ENCODE peak calls at places on chromosomes 4 and X, in four cellular contexts. Q, B, G and P are unnamed samples.

GRCh38 chr4:165343353-165344191 is 16.1 kb downstream of the MSMO1 start:
- DNase-seq in Q (peak; percentile 21), B (no peak), G (no peak), P (no peak)

GRCh38 chr4:151107063-151107462 is 7.6 kb downstream of the RPS3A start:
- DNase-seq in B (no peak), G (no peak), Q (no peak), P (no peak)

GRCh38 chr4:149923736-149924135 is 108.1 kb upstream of the IQCM start:
- DNase-seq in B (no peak), Q (no peak), G (no peak), P (no peak)

GRCh38 chr4:88674989-88675388 is 22.6 kb downstream of the NAP1L5 start:
- DNase-seq in G (peak; percentile 69), Q (no peak), B (no peak), P (no peak)

GRCh38 chr4:74529284-74530041 is 84.5 kb downstream of the AREG start:
- DNase-seq in Q (no peak), G (no peak), B (peak; percentile 41), P (no peak)

GRCh38 chr4:61239250-61239649 is 39.1 kb downstream of the ADGRL3 start:
- DNase-seq in Q (no peak), B (no peak), G (no peak), P (no peak)

GRCh38 chr4:80532674-80533333 is 197.3 kb downstream of the CFAP299 start:
- DNase-seq in B (no peak), G (no peak), Q (no peak), P (no peak)

GRCh38 chr4:2462218-2462991 is 6.5 kb upstream of the RNF4 start:
- DNase-seq in Q (peak; percentile 88), G (peak; percentile 79), B (peak; percentile 66), P (no peak)

GRCh38 chr4:20987191-20987590 is 286.9 kb downstream of the PACRGL start:
- DNase-seq in Q (no peak), G (no peak), B (no peak), P (no peak)

GRCh38 chr4:10647811-10648210 is 36.8 kb downstream of the CLNK start:
- DNase-seq in G (no peak), Q (no peak), B (no peak), P (no peak)

GRCh38 chr4:61911313-61911756 is 711.2 kb downstream of the ADGRL3 start:
- DNase-seq in Q (no peak), G (peak; percentile 11), B (no peak), P (no peak)

GRCh38 chr4:16684083-16684482 is 214.4 kb downstream of the LDB2 start:
- DNase-seq in G (peak; percentile 68), Q (no peak), B (no peak), P (no peak)

GRCh38 chr4:67762091-67762490 is 7.9 kb upstream of the GNRHR start:
- DNase-seq in B (no peak), G (peak; percentile 59), Q (peak; percentile 69), P (no peak)

GRCh38 chrX:93404121-93404520 is 269.3 kb downstream of the NAP1L3 start:
- DNase-seq in B (no peak), Q (no peak), G (no peak), P (no peak)

DNA sequence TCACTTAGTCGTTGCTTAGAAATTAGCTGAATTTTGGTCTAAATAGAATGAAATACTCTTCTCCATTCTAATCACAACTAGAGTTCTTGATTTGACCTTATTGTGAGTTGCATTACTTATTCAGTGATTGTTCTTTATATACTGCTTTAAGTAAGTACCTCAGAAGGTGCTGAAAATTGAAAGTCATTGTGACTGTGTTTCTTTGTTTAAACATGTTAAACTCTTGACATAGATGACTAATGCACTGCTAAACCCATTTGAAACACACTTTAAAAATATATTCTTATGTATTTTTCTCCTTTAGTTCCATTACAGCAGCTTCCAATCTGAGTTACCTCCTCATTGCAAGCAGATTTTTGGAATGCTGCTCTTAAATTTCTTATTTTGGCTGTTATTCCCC is 9.1 kb downstream of the TSPAN7 start:
- DNase-seq in Q (no peak), G (no peak), B (no peak), P (no peak)
- TF ChIP-seq CTCF in Q (no peak), G (no peak), B (no peak), P (no peak)

DNA sequence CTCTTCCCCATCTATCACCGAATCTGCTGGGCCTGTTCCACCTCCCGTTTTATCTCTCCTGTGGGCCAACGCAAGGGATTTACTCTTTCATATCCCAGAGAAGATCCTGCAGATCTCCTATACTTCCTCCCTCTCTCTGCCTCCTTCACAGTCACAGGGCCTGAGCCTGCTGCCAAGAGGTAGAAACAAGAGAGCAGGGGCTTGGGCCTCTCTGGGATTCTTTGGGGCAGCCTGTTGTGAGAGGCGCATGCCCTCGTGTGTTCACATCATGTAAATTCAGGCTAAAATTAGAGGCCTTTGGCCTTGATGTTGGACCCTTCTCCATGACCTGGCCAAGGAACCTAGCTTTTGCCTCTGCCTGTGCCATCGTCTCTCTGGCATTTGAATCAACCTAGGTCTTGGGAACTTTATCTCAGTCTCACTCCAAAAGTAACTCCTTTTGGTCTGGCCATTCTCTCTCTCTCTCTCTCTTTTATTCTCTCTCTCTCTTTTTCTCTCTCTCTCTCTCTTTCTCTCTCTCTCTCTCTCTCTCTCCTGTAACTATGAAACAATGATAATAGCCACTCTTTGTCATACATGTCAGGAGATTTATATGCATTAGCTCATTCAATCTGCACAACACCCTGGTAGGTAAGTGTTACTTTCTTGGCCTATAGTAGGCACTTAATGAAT is 20.0 kb upstream of the EFNB1 start:
- DNase-seq in B (no peak), Q (no peak), G (no peak), P (no peak)
- TF ChIP-seq CTCF in B (no peak), Q (no peak), G (peak; percentile 26), P (peak; percentile 69)

DNA sequence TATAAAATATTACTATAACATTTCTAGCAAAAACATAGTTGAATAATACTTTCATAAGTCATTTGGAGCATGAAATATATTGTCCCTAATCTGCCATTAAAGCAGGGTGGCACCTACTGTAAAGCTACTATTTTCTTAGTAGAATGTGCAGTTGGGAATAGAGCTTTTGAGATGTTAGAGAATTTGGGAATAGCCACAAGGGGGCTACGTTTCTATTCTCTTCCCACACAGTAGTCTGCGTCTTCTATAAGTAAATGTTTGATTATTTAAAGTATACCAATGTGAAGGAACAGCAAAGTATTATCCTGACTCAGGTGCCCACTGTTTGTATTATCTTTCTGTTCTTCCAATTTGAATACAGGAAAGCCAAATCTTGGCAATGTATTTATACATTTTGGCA is 323.2 kb upstream of the GIMD1 start:
- DNase-seq in Q (no peak), G (no peak), B (no peak), P (no peak)
- TF ChIP-seq CTCF in Q (no peak), G (no peak), B (no peak), P (peak; percentile 73)

GRCh38 chrX:139882299-139882698 is 50.6 kb downstream of the ATP11C start:
- DNase-seq in Q (no peak), B (no peak), G (peak; percentile 20), P (no peak)

GRCh38 chrX:139883984-139884383 is 48.9 kb downstream of the ATP11C start:
- DNase-seq in Q (no peak), B (no peak), G (no peak), P (no peak)

GRCh38 chrX:139877710-139878414 is 55.0 kb downstream of the ATP11C start:
- DNase-seq in B (no peak), G (no peak), Q (no peak), P (no peak)

GRCh38 chrX:139881130-139881529 is 51.7 kb downstream of the ATP11C start:
- DNase-seq in B (no peak), G (peak; percentile 86), Q (no peak), P (no peak)

DNA sequence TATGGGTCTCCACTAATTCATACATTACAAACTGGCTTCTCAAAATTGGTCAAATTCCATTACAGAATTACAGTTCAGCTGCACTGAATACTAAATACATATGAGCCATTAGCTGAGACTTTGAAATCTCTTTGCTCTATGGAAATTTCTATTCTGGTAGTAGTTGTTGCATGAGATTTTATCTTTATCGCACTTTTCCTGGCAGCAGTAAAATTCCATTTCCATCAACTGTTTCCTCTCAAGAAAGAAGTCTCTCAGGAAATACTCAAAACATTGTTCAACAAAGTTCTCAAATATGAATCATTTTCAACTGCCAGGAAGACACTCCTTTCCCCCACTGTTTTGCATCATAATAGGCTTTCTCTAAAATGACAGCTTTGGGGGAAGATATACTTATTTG is 51.3 kb downstream of the ATP11C start:
- DNase-seq in B (no peak), G (peak; percentile 71), Q (no peak), P (no peak)
- TF ChIP-seq CTCF in B (no peak), G (no peak), Q (no peak), P (no peak)

GRCh38 chrX:119791437-119792231 is at the start of gene RPL39:
- DNase-seq in Q (peak; percentile 93), B (peak; percentile 86), G (peak; percentile 89), P (no peak)

GRCh38 chrX:119790977-119791436 is 423 bp downstream of the RPL39 start:
- DNase-seq in G (peak; percentile 17), B (peak; percentile 27), Q (peak; percentile 58), P (no peak)
- TF ChIP-seq CTCF in G (peak; percentile 17), B (no peak), Q (no peak), P (peak; percentile 54)

GRCh38 chr4:8874003-8874895 is 2.6 kb upstream of the HMX1 start:
- DNase-seq in Q (no peak), B (no peak), G (no peak), P (no peak)
- TF ChIP-seq CTCF in Q (no peak), B (no peak), G (no peak), P (no peak)

GRCh38 chr4:178738026-178738425 is 1295.8 kb upstream of the AGA start:
- DNase-seq in B (no peak), G (peak; percentile 4), Q (no peak), P (no peak)
- TF ChIP-seq CTCF in B (no peak), G (no peak), Q (no peak), P (no peak)

GRCh38 chr4:40307627-40308497 is 27.3 kb upstream of the CHRNA9 start:
- DNase-seq in G (no peak), B (peak; percentile 65), Q (peak; percentile 84), P (no peak)

GRCh38 chr4:40306203-40306602 is 28.9 kb upstream of the CHRNA9 start:
- DNase-seq in G (no peak), Q (no peak), B (no peak), P (no peak)

GRCh38 chr4:40306991-40307390 is 28.1 kb upstream of the CHRNA9 start:
- DNase-seq in G (no peak), Q (no peak), B (no peak), P (no peak)

GRCh38 chr4:40303751-40304150 is 31.4 kb upstream of the CHRNA9 start:
- DNase-seq in G (no peak), Q (no peak), B (no peak), P (no peak)

GRCh38 chr4:40305329-40306193 is 29.6 kb upstream of the CHRNA9 start:
- DNase-seq in Q (peak; percentile 96), B (peak; percentile 44), G (no peak), P (no peak)
- TF ChIP-seq CTCF in Q (no peak), B (no peak), G (no peak), P (no peak)